ENCODE peak calls at places on chromosome 10, in ten cellular contexts. G, Q, T, V, R, E, U, N, C and F are unnamed samples.

GRCh38 chr10:103540722-103541121 is 47.2 kb downstream of the NEURL1 start:
- DNase-seq in V (no peak), E (no peak), C (no peak), T (peak), N (peak), U (no peak), R (no peak), G (no peak), Q (peak), F (no peak)

GRCh38 chr10:47348661-47349470 is 703 bp downstream of the RBP3 start:
- DNase-seq in T (no peak), Q (no peak), V (no peak), N (no peak), G (no peak), C (no peak), E (no peak), R (peak), U (no peak), F (no peak)

GRCh38 chr10:97726636-97727178 is 10.2 kb upstream of the ZFYVE27 start:
- DNase-seq in T (peak), R (no peak), Q (peak), E (no peak), G (peak), N (peak), U (no peak), V (no peak), C (peak), F (no peak)

GRCh38 chr10:31340343-31340742 is 21.3 kb downstream of the ZEB1 start:
- DNase-seq in G (no peak), Q (peak), N (peak), T (no peak), E (no peak), U (no peak), C (no peak), V (no peak), R (no peak), F (no peak)

GRCh38 chr10:112539340-112539739 is 92.3 kb downstream of the VTI1A start:
- DNase-seq in R (no peak), C (no peak), V (no peak), N (no peak), E (no peak), U (no peak), G (no peak), Q (no peak), T (peak), F (no peak)

GRCh38 chr10:22436526-22436892 is 91.2 kb downstream of the SPAG6 start:
- DNase-seq in Q (no peak), E (no peak), N (no peak), C (no peak), R (no peak), U (no peak), T (no peak), V (no peak), G (peak), F (no peak)

GRCh38 chr10:125812128-125812527 is 10.9 kb downstream of the UROS start:
- DNase-seq in E (no peak), Q (peak), R (no peak), U (no peak), N (peak), V (no peak), C (no peak), G (no peak), T (peak), F (no peak)

GRCh38 chr10:125549656-125550055 is 133.3 kb downstream of the TEX36 start:
- DNase-seq in Q (no peak), R (no peak), V (no peak), C (no peak), E (no peak), G (no peak), U (no peak), T (no peak), N (no peak), F (no peak)

GRCh38 chr10:97683556-97684357 is 3.3 kb downstream of the AVPI1 start:
- DNase-seq in Q (peak), N (peak), V (peak), R (peak), T (peak), E (peak), C (peak), G (peak), U (no peak), F (no peak)

GRCh38 chr10:124005091-124005490 is 88.3 kb downstream of the CHST15 start:
- DNase-seq in C (no peak), Q (no peak), G (no peak), V (no peak), T (no peak), R (no peak), E (no peak), N (no peak), U (no peak), F (no peak)

GRCh38 chr10:57960406-57960805 is 307.3 kb downstream of the IPMK start:
- DNase-seq in U (no peak), V (no peak), Q (peak), E (no peak), G (no peak), R (no peak), T (no peak), C (no peak), N (no peak), F (no peak)
- H3K4me3 ChIP-seq in U (no peak), V (no peak), Q (no peak), E (no peak), G (no peak), R (no peak), T (no peak), C (no peak), N (no peak), F (no peak)

GRCh38 chr10:90987383-90987782 is 66.5 kb upstream of the ANKRD1 start:
- DNase-seq in R (no peak), C (no peak), G (no peak), V (no peak), T (no peak), N (no peak), U (no peak), Q (no peak), E (no peak), F (no peak)

GRCh38 chr10:90988024-90988423 is 67.1 kb upstream of the ANKRD1 start:
- DNase-seq in T (no peak), C (no peak), E (no peak), V (no peak), N (no peak), Q (no peak), U (no peak), R (no peak), G (no peak), F (no peak)

GRCh38 chr10:90986870-90987269 is 66.0 kb upstream of the ANKRD1 start:
- DNase-seq in Q (no peak), R (no peak), N (no peak), V (no peak), C (no peak), T (no peak), G (no peak), U (no peak), E (no peak), F (no peak)

GRCh38 chr10:90985301-90985700 is 64.4 kb upstream of the ANKRD1 start:
- DNase-seq in V (no peak), N (no peak), E (no peak), C (no peak), T (no peak), R (no peak), Q (no peak), G (no peak), U (no peak), F (no peak)

DNA sequence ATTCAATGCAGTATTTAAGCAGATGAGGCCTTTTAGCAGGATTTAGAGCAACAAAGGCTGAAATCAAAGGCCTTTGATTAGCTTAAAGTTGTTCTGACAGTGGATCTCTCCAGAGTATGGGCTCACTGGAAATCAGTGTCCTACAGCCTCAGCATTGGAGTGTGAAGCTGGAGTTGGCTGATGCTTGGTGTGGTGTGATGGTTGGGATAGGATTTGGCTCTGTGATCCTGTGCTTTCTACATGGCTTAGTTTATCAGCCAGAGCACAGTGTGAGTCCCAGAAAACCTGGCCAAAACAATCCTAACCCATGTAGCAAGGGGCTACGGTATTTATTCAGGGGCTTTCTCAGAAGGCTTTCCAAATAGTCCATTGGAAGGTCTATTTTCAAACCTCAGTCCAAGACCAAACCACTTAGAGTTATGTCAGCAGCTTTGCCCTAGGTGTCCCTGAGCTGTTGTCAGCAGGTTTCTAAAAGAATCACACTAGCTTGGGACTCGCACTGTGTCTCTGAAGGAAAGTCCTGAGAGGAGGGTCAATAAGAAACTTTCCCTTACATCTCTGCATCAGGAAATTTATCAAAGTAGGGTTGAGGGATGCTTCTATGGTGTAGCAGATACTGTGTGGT is 65.4 kb upstream of the ANKRD1 start:
- DNase-seq in E (no peak), V (no peak), T (no peak), R (no peak), C (no peak), N (no peak), G (no peak), U (no peak), Q (no peak), F (no peak)
- H3K4me3 ChIP-seq in E (no peak), V (no peak), T (no peak), R (no peak), C (no peak), N (no peak), G (no peak), U (no peak), Q (no peak), F (no peak)

GRCh38 chr10:80051993-80052392 is 26.5 kb upstream of the TMEM254 start:
- DNase-seq in E (no peak), Q (no peak), T (peak), R (no peak), N (peak), V (no peak), G (no peak), U (no peak), C (no peak), F (no peak)

GRCh38 chr10:80057171-80057570 is 21.3 kb upstream of the TMEM254 start:
- DNase-seq in U (no peak), T (no peak), E (no peak), Q (no peak), N (no peak), C (peak), V (no peak), R (no peak), G (peak), F (no peak)

GRCh38 chr10:80050752-80051151 is 27.7 kb upstream of the TMEM254 start:
- DNase-seq in R (no peak), E (no peak), N (no peak), Q (no peak), V (no peak), G (no peak), T (no peak), U (no peak), C (no peak), F (no peak)

DNA sequence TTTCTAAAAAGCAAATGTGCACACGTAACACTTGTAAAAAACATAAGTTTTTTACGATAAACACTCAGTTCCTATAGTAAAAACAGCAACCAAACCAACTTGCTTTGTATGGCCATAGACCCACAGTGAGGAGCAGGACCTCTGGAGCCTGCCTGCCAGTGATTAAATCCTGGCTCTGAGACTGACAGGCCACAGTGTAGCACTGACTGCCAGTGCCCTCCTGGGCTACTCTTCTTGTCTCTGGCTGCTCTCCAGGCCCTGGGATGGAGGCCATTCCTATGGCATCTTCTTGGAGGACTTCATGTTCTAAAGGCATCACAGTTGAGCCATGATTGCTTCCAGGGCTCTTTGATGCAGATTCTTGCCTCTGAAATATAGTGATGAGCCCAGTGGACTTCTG is 22.7 kb upstream of the TMEM254 start:
- DNase-seq in C (no peak), E (no peak), G (no peak), T (no peak), Q (no peak), U (no peak), V (no peak), N (no peak), R (no peak), F (no peak)
- H3K4me3 ChIP-seq in C (no peak), E (no peak), G (no peak), T (no peak), Q (no peak), U (no peak), V (no peak), N (no peak), R (no peak), F (no peak)

GRCh38 chr10:14562615-14563214 is 212.0 kb downstream of the FAM107B start:
- DNase-seq in C (no peak), R (no peak), G (no peak), N (no peak), T (peak), Q (no peak), U (no peak), E (no peak), V (no peak), F (no peak)
- H3K4me3 ChIP-seq in C (no peak), R (no peak), G (no peak), N (no peak), T (no peak), Q (no peak), U (no peak), E (no peak), V (no peak), F (no peak)

GRCh38 chr10:1044146-1044545 is 4.8 kb downstream of the IDI1 start:
- DNase-seq in Q (no peak), V (no peak), G (no peak), U (peak), N (no peak), E (no peak), R (peak), C (no peak), T (no peak), F (no peak)
- H3K4me3 ChIP-seq in Q (no peak), V (no peak), G (no peak), U (peak), N (no peak), E (no peak), R (peak), C (no peak), T (no peak), F (no peak)

DNA sequence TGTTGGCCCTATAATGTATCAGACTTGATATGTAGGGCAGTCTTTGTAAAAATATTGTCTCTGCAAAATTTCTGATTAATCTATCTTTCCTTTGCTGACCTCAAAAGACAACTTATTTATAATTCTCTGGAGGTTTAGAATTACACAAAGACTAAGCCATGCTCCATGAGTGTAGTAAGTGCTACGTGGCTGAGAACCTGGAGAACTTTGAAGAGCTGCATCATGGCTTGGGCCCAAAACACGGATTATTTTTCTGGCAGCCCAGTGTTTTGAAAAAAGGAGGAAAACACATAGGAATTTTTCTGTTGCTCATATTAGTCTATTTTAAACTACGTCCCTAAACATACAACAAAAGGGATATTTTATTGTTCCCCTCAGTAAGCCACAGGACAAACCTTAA is 360.7 kb upstream of the MYO3A start:
- DNase-seq in T (no peak), C (no peak), Q (no peak), U (no peak), R (no peak), G (no peak), E (no peak), V (no peak), N (no peak), F (no peak)
- H3K4me3 ChIP-seq in T (no peak), C (no peak), Q (no peak), U (no peak), R (no peak), G (no peak), E (no peak), V (no peak), N (no peak), F (no peak)

GRCh38 chr10:110993024-110993693 is 73.8 kb downstream of the SHOC2 start:
- DNase-seq in U (no peak), Q (peak), T (peak), N (peak), G (no peak), V (no peak), E (no peak), C (no peak), R (no peak), F (no peak)
- H3K4me3 ChIP-seq in U (no peak), Q (no peak), T (no peak), N (no peak), G (no peak), V (no peak), E (no peak), C (no peak), R (no peak), F (no peak)

DNA sequence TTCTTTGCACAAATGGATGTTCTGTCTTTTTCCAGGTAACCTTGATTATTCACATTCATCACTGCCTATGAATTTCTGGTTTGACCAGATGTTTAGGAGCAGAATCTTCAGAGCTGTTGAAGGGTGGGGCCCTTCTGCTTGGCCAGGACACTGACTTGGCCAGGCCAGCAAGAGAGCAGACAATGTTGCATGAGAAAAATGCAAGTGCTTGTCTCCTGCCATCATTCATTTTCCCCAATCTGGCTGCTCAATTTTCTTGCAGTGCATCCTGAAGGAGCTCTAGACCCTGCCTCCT is 1.6 kb upstream of the BLNK start:
- DNase-seq in R (no peak), U (no peak), T (no peak), G (no peak), N (no peak), Q (no peak), E (no peak), V (no peak), C (no peak), F (no peak)
- H3K4me3 ChIP-seq in R (no peak), U (peak), T (no peak), G (no peak), N (no peak), Q (no peak), E (no peak), V (no peak), C (no peak), F (no peak)